ENCODE peak calls at places on chromosomes 11 and 22, in six cellular contexts. C, H, W, T, R and O are unnamed samples.

GRCh38 chr11:69444381-69445130 is 36.9 kb upstream of the LINC01488 start:
- DNase-seq in C (peak; percentile 54), H (no peak), W (peak; percentile 91), T (no peak), R (no peak), O (no peak)

GRCh38 chr11:96013459-96014213 is 89.7 kb upstream of the MTMR2 start:
- DNase-seq in C (no peak), H (no peak), W (no peak), T (no peak), R (peak; percentile 67), O (no peak)

GRCh38 chr11:69642549-69642912 is 1.6 kb downstream of the CCND1 start:
- DNase-seq in C (no peak), H (no peak), W (peak; percentile 79), T (no peak), R (no peak), O (no peak)

GRCh38 chr11:72996959-72997358 is 145.2 kb downstream of the FCHSD2 start:
- DNase-seq in C (no peak), H (no peak), W (no peak), T (no peak), R (no peak), O (no peak)

GRCh38 chr11:112525844-112526590 is 265.4 kb upstream of the PLET1 start:
- DNase-seq in C (no peak), H (no peak), W (no peak), T (no peak), R (peak; percentile 54), O (no peak)

GRCh38 chr22:43100223-43100622 is 10.3 kb upstream of the BIK start:
- DNase-seq in C (no peak), H (no peak), W (no peak), T (no peak), R (no peak), O (no peak)

GRCh38 chr11:133529807-133530500 is 2.3 kb downstream of the OPCML start:
- DNase-seq in C (no peak), H (no peak), W (no peak), T (peak; percentile 10), R (no peak), O (no peak)

GRCh38 chr11:101061606-101062005 is 68.0 kb downstream of the PGR start:
- DNase-seq in C (no peak), H (no peak), W (no peak), T (no peak), R (no peak), O (no peak)

GRCh38 chr22:45602824-45603301 is 68.8 kb upstream of the ATXN10 start:
- DNase-seq in C (peak; percentile 51), H (no peak), W (no peak), T (no peak), R (peak; percentile 39), O (peak; percentile 80)

GRCh38 chr22:30193031-30193794 is 53.3 kb downstream of the LIF start:
- DNase-seq in C (no peak), H (no peak), W (no peak), T (no peak), R (no peak), O (no peak)

GRCh38 chr11:26622201-26622600 is 50.1 kb upstream of the MUC15 start:
- DNase-seq in C (no peak), H (no peak), W (no peak), T (no peak), R (no peak), O (no peak)

GRCh38 chr11:70399681-70400112 is 1.4 kb downstream of the CTTN start:
- DNase-seq in C (peak; percentile 98), H (peak; percentile 31), W (peak; percentile 89), T (no peak), R (no peak), O (no peak)

GRCh38 chr11:96051820-96052219 is 127.9 kb upstream of the MTMR2 start:
- DNase-seq in C (no peak), H (no peak), W (no peak), T (no peak), R (no peak), O (no peak)

GRCh38 chr11:46333129-46333947 is 13.9 kb upstream of the DGKZ start:
- DNase-seq in C (no peak), H (no peak), W (no peak), T (no peak), R (no peak), O (no peak)